ENCODE peak calls at places on chromosome 12, in eight cellular contexts. A is WERI-Rb-1, T is HFFc6, H is mesothelial cell of epicardium, Z is fibroblast of mammary gland, F is GM12865, B is astrocyte of the spinal cord, I is GM06990. U is an unnamed sample.

GRCh38 chr12:29350080-29350479 is 30.9 kb downstream of the ERGIC2 start:
- DNase-seq in A (no peak), T (peak), H (no peak), Z (peak), F (no peak), B (peak), I (no peak), U (no peak)

GRCh38 chr12:52872644-52873384 is 24.0 kb upstream of the KRT78 start:
- DNase-seq in A (no peak), T (no peak), H (no peak), Z (no peak), F (no peak), B (no peak), I (no peak), U (no peak)

GRCh38 chr12:51620448-51620847 is 29.4 kb downstream of the SCN8A start:
- DNase-seq in A (no peak), T (no peak), H (no peak), Z (peak), F (no peak), B (no peak), I (no peak), U (no peak)

GRCh38 chr12:8078400-8078799 is 3.7 kb upstream of the NECAP1 start:
- DNase-seq in A (peak), T (peak), H (no peak), Z (peak), F (peak), B (peak), I (no peak), U (no peak)

GRCh38 chr12:105278043-105278697 is 42.2 kb upstream of the APPL2 start:
- DNase-seq in A (no peak), T (peak), H (no peak), Z (peak), F (peak), B (no peak), I (no peak), U (no peak)

GRCh38 chr12:47834199-47835016 is 14.7 kb upstream of the HDAC7 start:
- DNase-seq in A (no peak), T (no peak), H (no peak), Z (no peak), F (no peak), B (no peak), I (no peak), U (no peak)

GRCh38 chr12:1496162-1496925 is 98.0 kb downstream of the FBXL14 start:
- DNase-seq in A (no peak), T (no peak), H (peak), Z (no peak), F (no peak), B (peak), I (no peak), U (no peak)

GRCh38 chr12:102301547-102301946 is 103.9 kb upstream of the PMCH start:
- DNase-seq in A (no peak), T (no peak), H (no peak), Z (no peak), F (no peak), B (no peak), I (no peak), U (no peak)

GRCh38 chr12:70267550-70267949 is 24.3 kb downstream of the CNOT2 start:
- DNase-seq in A (no peak), T (peak), H (no peak), Z (peak), F (no peak), B (peak), I (no peak), U (no peak)

GRCh38 chr12:107320929-107321618 is 227.7 kb upstream of the CRY1 start:
- DNase-seq in A (peak), T (no peak), H (peak), Z (no peak), F (no peak), B (peak), I (no peak), U (no peak)

GRCh38 chr12:96177013-96177412 is 17.2 kb upstream of the ELK3 start:
- DNase-seq in A (no peak), T (no peak), H (no peak), Z (peak), F (peak), B (peak), I (peak), U (no peak)

GRCh38 chr12:130444986-130445385 is 107.3 kb downstream of the PIWIL1 start:
- DNase-seq in A (no peak), T (no peak), H (no peak), Z (no peak), F (no peak), B (no peak), I (no peak), U (no peak)

GRCh38 chr12:46370792-46371717 is 1.5 kb downstream of the SLC38A2 start:
- DNase-seq in A (peak), T (peak), H (peak), Z (peak), F (peak), B (peak), I (peak), U (peak)
- TF ChIP-seq CTCF in A (no peak), T (peak), H (peak), Z (no peak), F (no peak), B (no peak), I (no peak), U (no peak)

GRCh38 chr12:57128519-57129247 is 400 bp downstream of the LRP1 start:
- DNase-seq in A (peak), T (no peak), H (no peak), Z (no peak), F (no peak), B (no peak), I (no peak), U (no peak)

GRCh38 chr12:57127710-57128518 is at the start of gene LRP1:
- DNase-seq in A (peak), T (peak), H (peak), Z (peak), F (peak), B (peak), I (peak), U (peak)

GRCh38 chr12:57126061-57126460 is 2.2 kb upstream of the LRP1 start:
- DNase-seq in A (no peak), T (no peak), H (no peak), Z (no peak), F (no peak), B (no peak), I (no peak), U (no peak)

GRCh38 chr12:57126561-57126960 is 1.7 kb upstream of the LRP1 start:
- DNase-seq in A (no peak), T (no peak), H (no peak), Z (no peak), F (no peak), B (no peak), I (no peak), U (no peak)

DNA sequence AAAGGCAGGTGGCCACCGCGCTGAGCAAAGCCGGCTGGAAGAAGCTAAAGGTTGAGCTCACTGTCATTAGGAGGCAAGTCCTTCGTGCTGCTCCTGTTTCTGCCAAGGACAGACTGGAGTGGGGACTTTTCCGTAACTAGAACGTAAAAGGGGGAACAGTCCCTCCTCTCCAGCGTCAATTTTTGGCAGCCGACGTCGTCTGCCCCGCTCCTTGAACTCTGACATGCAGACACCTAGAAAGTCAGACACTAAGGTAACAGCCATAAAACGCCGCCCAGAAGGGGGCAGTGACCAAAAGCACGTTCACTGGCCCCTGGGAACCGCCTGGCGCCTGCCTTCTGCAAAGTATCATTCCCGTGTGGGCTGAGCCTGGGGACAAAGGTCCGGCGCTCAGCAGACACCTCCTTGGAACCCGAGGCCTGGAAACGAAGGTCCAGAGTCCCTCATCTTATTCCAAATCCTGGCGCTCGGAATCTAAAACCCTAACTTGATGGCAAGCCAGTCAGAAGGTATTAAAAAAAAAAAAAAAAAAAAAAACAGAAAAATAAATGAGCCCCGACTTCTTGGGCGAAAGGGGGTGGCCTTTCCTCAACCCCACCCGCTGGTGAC is 1.1 kb upstream of the LRP1 start:
- DNase-seq in A (peak), T (peak), H (no peak), Z (no peak), F (peak), B (no peak), I (peak), U (no peak)
- TF ChIP-seq CTCF in A (peak), T (peak), H (no peak), Z (peak), F (peak), B (peak), I (peak), U (peak)

GRCh38 chr12:5267603-5268423 is 164.1 kb upstream of the NTF3 start:
- DNase-seq in A (no peak), T (peak), H (no peak), Z (no peak), F (no peak), B (peak), I (no peak), U (no peak)
- TF ChIP-seq CTCF in A (no peak), T (no peak), H (no peak), Z (no peak), F (no peak), B (no peak), I (no peak), U (no peak)

GRCh38 chr12:78566461-78566860 is 298.1 kb upstream of the SYT1 start:
- DNase-seq in A (no peak), T (no peak), H (no peak), Z (no peak), F (no peak), B (no peak), I (no peak), U (no peak)

GRCh38 chr12:78568326-78569020 is 296.1 kb upstream of the SYT1 start:
- DNase-seq in A (no peak), T (peak), H (no peak), Z (peak), F (no peak), B (peak), I (no peak), U (no peak)

GRCh38 chr12:78571953-78572352 is 292.6 kb upstream of the SYT1 start:
- DNase-seq in A (peak), T (no peak), H (no peak), Z (no peak), F (no peak), B (no peak), I (no peak), U (no peak)
- TF ChIP-seq CTCF in A (no peak), T (no peak), H (no peak), Z (no peak), F (no peak), B (no peak), I (no peak), U (peak)

GRCh38 chr12:93563807-93564538 is 8.5 kb upstream of the SOCS2 start:
- DNase-seq in A (no peak), T (peak), H (no peak), Z (peak), F (peak), B (peak), I (no peak), U (no peak)
- TF ChIP-seq CTCF in A (no peak), T (peak), H (no peak), Z (peak), F (peak), B (peak), I (peak), U (peak)

GRCh38 chr12:76921891-76922664 is 43.3 kb upstream of the CSRP2 start:
- DNase-seq in A (no peak), T (no peak), H (no peak), Z (peak), F (no peak), B (no peak), I (no peak), U (no peak)

GRCh38 chr12:76922821-76923315 is 44.0 kb upstream of the CSRP2 start:
- DNase-seq in A (no peak), T (no peak), H (no peak), Z (no peak), F (no peak), B (no peak), I (no peak), U (no peak)

GRCh38 chr12:76929499-76929898 is 50.7 kb upstream of the CSRP2 start:
- DNase-seq in A (no peak), T (no peak), H (no peak), Z (no peak), F (no peak), B (no peak), I (no peak), U (no peak)

GRCh38 chr12:76927170-76927784 is 48.5 kb upstream of the CSRP2 start:
- DNase-seq in A (peak), T (peak), H (no peak), Z (peak), F (peak), B (peak), I (no peak), U (no peak)
- TF ChIP-seq CTCF in A (peak), T (peak), H (no peak), Z (peak), F (peak), B (peak), I (peak), U (peak)

GRCh38 chr12:132196038-132196872 is 52.0 kb downstream of the NOC4L start:
- DNase-seq in A (no peak), T (no peak), H (no peak), Z (peak), F (no peak), B (peak), I (no peak), U (no peak)

GRCh38 chr12:132194556-132194955 is 50.3 kb downstream of the NOC4L start:
- DNase-seq in A (no peak), T (no peak), H (no peak), Z (no peak), F (no peak), B (no peak), I (no peak), U (no peak)

GRCh38 chr12:132196873-132197390 is 52.7 kb downstream of the NOC4L start:
- DNase-seq in A (no peak), T (no peak), H (no peak), Z (no peak), F (no peak), B (no peak), I (no peak), U (no peak)

GRCh38 chr12:132191715-132192553 is 47.7 kb downstream of the NOC4L start:
- DNase-seq in A (no peak), T (no peak), H (no peak), Z (no peak), F (no peak), B (no peak), I (no peak), U (no peak)

GRCh38 chr12:132194056-132194455 is 49.8 kb downstream of the NOC4L start:
- DNase-seq in A (no peak), T (no peak), H (no peak), Z (peak), F (no peak), B (no peak), I (no peak), U (no peak)
- TF ChIP-seq CTCF in A (peak), T (peak), H (peak), Z (peak), F (no peak), B (peak), I (no peak), U (no peak)

GRCh38 chr12:84874825-84875139 is 37.8 kb downstream of the SLC6A15 start:
- DNase-seq in A (no peak), T (no peak), H (no peak), Z (no peak), F (no peak), B (no peak), I (no peak), U (no peak)
- TF ChIP-seq CTCF in A (no peak), T (peak), H (no peak), Z (no peak), F (no peak), B (no peak), I (no peak), U (no peak)

GRCh38 chr12:40622246-40622838 is 69.9 kb upstream of the CNTN1 start:
- DNase-seq in A (peak), T (peak), H (peak), Z (peak), F (peak), B (peak), I (peak), U (peak)
- TF ChIP-seq CTCF in A (peak), T (peak), H (peak), Z (peak), F (peak), B (peak), I (peak), U (peak)